ENCODE peak calls at places on chromosomes 5 and 9, in seven cellular contexts. P, Z, A, F, X, J and W are unnamed samples. For H3K9me3 and H3K4me1, the result is how much of the 10 kb centered on the place peaks cover.

GRCh38 chr5:16856531-16856930 is 79.6 kb downstream of the MYO10 start:
- DNase-seq in P (no peak), X (peak), J (no peak), A (no peak), Z (no peak), F (no peak), W (peak)

GRCh38 chr5:163338-163620 is 28.0 kb upstream of the LRRC14B start:
- DNase-seq in X (no peak), A (no peak), P (no peak), Z (no peak), F (no peak), J (no peak), W (no peak)

GRCh38 chr9:86546712-86547111 is 192.5 kb upstream of the TUT7 start:
- DNase-seq in J (no peak), F (no peak), Z (no peak), P (no peak), A (no peak), X (no peak), W (peak)

GRCh38 chr5:68872088-68872842 is 221.5 kb upstream of the SLC30A5 start:
- DNase-seq in X (no peak), J (no peak), A (peak), P (no peak), Z (no peak), F (no peak), W (peak)

GRCh38 chr5:61319388-61320146 is 12.5 kb upstream of the ZSWIM6 start:
- DNase-seq in J (peak), X (no peak), A (peak), Z (no peak), F (no peak), P (peak), W (peak)

GRCh38 chr9:124855944-124856773 is 2.9 kb downstream of the WDR38 start:
- DNase-seq in F (no peak), Z (no peak), A (peak), J (peak), X (peak), P (no peak), W (peak)

GRCh38 chr5:65986050-65986451 is 59.7 kb downstream of the ERBIN start:
- DNase-seq in F (no peak), A (peak), P (no peak), Z (no peak), X (peak), J (no peak), W (peak)

GRCh38 chr9:115855458-115856133 is 298.0 kb upstream of the PAPPA start:
- DNase-seq in Z (no peak), P (no peak), A (peak), J (no peak), X (no peak), F (no peak), W (peak)

GRCh38 chr5:36630201-36630968 is 24.0 kb downstream of the SLC1A3 start:
- DNase-seq in F (no peak), X (peak), Z (no peak), P (no peak), A (peak), J (no peak), W (no peak)

GRCh38 chr5:132856011-132856410 is 10.3 kb downstream of the GDF9 start:
- DNase-seq in J (no peak), P (no peak), X (no peak), F (no peak), A (no peak), Z (no peak), W (no peak)

GRCh38 chr9:120528834-120529233 is 51.1 kb downstream of the CDK5RAP2 start:
- DNase-seq in X (no peak), Z (no peak), A (no peak), J (no peak), F (no peak), P (no peak), W (no peak)

GRCh38 chr9:99823392-99824377 is 2.0 kb downstream of the NR4A3 start:
- DNase-seq in X (peak), F (peak), J (peak), Z (peak), A (peak), P (peak), W (peak)

GRCh38 chr5:168408561-168409321 is 77.5 kb upstream of the RARS1 start:
- DNase-seq in F (no peak), J (no peak), Z (no peak), P (no peak), A (peak), X (no peak), W (no peak)

GRCh38 chr9:92455217-92455616 is 27.1 kb downstream of the ASPN start:
- DNase-seq in F (peak), J (peak), Z (no peak), X (no peak), A (no peak), P (no peak), W (peak)

GRCh38 chr5:171850354-171850947 is 64.8 kb downstream of the SMIM23 start:
- DNase-seq in Z (no peak), J (peak), P (no peak), X (no peak), A (peak), F (peak), W (peak)

GRCh38 chr9:69122391-69123141 is 51.5 kb upstream of the TJP2 start:
- DNase-seq in Z (no peak), A (peak), J (peak), P (peak), F (peak), X (peak), W (peak)

GRCh38 chr5:135155616-135156214 is 121.7 kb upstream of the PITX1 start:
- DNase-seq in J (no peak), F (no peak), X (no peak), P (no peak), Z (no peak), A (no peak), W (no peak)

GRCh38 chr5:126778675-126779403 is 1.9 kb downstream of the LMNB1 start:
- DNase-seq in F (no peak), P (no peak), Z (no peak), X (no peak), A (no peak), J (no peak), W (no peak)

GRCh38 chr5:3034449-3034848 is 283.0 kb upstream of the IRX2 start:
- DNase-seq in A (no peak), J (no peak), X (no peak), Z (no peak), F (no peak), P (no peak), W (no peak)

GRCh38 chr5:91296691-91297143 is 86.4 kb downstream of the ARRDC3 start:
- DNase-seq in Z (peak), X (peak), P (no peak), J (no peak), F (no peak), A (no peak), W (no peak)

GRCh38 chr9:37920471-37921167 is 16.7 kb upstream of the SLC25A51 start:
- DNase-seq in A (no peak), X (no peak), Z (no peak), P (no peak), J (peak), F (no peak), W (no peak)

GRCh38 chr9:438961-439768 is 224.5 kb downstream of the DOCK8 start:
- DNase-seq in J (no peak), P (no peak), X (peak), F (no peak), Z (peak), A (peak), W (no peak)

GRCh38 chr5:71482132-71482531 is 26.7 kb downstream of the BDP1 start:
- DNase-seq in F (peak), X (peak), P (peak), J (no peak), Z (no peak), A (peak), W (no peak)

GRCh38 chr9:75269202-75269601 is 180.9 kb downstream of the OSTF1 start:
- DNase-seq in A (no peak), Z (no peak), J (no peak), P (no peak), X (no peak), F (no peak), W (no peak)

DNA sequence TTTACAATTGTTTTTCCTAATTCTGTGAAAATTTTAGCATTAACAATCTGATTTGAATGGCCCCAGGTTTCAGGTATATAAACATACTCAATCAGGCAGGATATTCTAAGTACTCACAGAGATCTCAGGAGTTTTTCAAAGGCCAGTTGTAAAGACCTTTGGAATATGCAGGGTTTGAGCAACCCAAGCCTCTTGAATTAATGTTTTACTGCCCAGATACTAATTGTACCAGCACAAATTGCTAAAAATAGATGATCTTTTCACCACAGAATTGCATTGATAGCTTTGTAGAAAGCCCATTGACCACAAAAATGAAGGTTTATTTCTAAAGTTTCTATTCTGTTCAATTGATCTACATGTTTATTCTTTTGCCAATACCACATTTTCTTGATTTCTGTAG is 186.5 kb downstream of the OSTF1 start:
- DNase-seq in J (no peak), P (no peak), Z (no peak), A (no peak), X (no peak), F (no peak), W (no peak)
- H3K9me3 ChIP-seq in J (under half), P (under half), Z (under half), A (under half), X (under half), F (under half), W (under half)

GRCh38 chr5:150488519-150489357 is 19.2 kb upstream of the NDST1 start:
- DNase-seq in F (no peak), Z (no peak), A (peak), J (peak), X (no peak), P (peak), W (no peak)

GRCh38 chr5:150487199-150488061 is 20.5 kb upstream of the NDST1 start:
- DNase-seq in J (peak), A (peak), F (peak), P (peak), Z (no peak), X (peak), W (no peak)

GRCh38 chr5:150490296-150490669 is 17.6 kb upstream of the NDST1 start:
- DNase-seq in Z (no peak), A (no peak), J (no peak), F (no peak), X (no peak), P (no peak), W (no peak)

GRCh38 chr5:150490754-150491153 is 17.2 kb upstream of the NDST1 start:
- DNase-seq in P (no peak), Z (no peak), A (no peak), X (no peak), F (no peak), J (no peak), W (peak)

GRCh38 chr5:150489358-150490295 is 18.3 kb upstream of the NDST1 start:
- DNase-seq in X (no peak), Z (no peak), J (peak), A (peak), F (no peak), P (peak), W (no peak)
- H3K4me1 ChIP-seq in X (half or more), Z (under half), J (half or more), A (under half), F (half or more), P (half or more), W (under half)

GRCh38 chr5:4294878-4295277 is 699.2 kb downstream of the IRX1 start:
- DNase-seq in J (no peak), X (no peak), A (no peak), P (no peak), Z (no peak), F (no peak), W (no peak)
- H3K9me3 ChIP-seq in J (under half), X (under half), A (under half), P (under half), Z (under half), F (under half), W (under half)

DNA sequence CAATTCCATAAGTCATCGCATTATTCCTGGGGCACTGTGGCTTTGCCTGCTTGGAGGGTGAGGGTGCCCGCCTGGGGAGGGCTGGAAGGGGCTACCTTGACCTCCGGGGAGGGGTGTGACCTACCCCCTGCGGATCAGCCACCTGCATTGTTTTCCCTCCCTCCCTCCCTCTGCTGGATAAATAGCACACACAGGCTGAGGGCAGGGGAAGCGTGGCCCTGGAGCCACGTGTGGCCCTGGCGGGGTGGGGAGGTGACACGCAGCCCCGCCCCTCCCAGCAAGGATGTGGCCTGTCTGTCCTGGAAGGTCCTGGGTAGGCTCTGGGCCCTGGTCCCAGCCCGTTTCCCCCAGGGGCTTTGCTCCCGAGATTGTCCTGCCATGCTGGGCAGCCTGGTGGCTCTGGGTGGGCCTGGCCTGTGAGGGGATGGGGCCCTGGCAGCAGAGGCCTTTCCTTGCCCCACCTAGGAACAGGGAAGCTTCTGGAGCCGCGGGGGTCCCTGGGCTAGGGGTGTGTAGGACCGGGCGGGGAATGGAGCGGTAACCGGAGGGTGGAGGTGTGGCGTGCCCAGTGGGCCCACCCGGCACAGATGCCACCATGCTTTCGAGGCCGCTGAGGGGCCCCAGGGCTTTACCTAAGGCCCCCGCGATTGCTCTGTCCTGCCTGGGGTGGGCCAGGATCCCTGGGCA is 33.4 kb downstream of the RXRA start:
- DNase-seq in Z (no peak), J (no peak), F (no peak), P (no peak), X (no peak), A (no peak), W (no peak)
- H3K4me1 ChIP-seq in Z (half or more), J (under half), F (under half), P (half or more), X (half or more), A (under half), W (under half)

DNA sequence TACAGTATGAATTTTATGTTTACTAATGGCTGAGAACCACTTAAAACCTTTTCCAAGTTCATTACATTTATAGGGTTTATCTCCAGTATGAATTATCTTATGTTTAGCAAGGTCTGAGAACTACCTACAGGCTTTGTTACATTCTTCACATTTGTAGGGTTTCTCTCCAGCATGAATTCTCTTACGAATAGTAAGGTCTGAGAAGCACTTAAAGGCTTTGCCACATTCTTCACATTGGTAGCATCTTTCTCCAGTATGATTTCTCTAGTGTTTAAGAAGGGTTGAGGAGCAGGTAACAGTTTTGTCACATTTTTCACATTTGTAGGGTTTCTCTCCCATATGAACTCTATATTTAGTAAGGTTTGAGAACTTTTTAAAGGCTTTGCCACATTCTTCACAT is 1127.4 kb downstream of the EFNA5 start:
- DNase-seq in A (no peak), J (no peak), Z (no peak), F (no peak), P (no peak), X (no peak), W (no peak)
- H3K9me3 ChIP-seq in A (under half), J (under half), Z (under half), F (under half), P (under half), X (under half), W (under half)

DNA sequence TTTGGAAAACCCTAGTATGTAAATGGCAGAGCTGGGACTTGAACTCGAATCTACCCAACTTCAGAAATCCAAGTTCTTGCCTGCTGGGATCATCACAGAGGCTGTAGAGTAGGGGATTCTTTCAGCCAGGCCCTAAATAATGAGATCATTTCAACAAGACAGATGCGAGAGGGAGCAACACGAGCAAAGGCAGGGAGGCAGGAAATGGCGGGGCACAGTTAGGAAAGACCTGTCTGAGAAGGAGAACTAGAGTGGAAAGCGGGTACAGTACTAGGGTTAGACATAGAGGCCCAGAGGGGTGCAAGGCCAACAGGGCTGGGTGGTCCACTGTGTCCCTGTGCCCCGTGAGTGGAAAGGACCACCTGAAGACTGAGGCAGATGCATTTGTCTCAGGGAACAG is 46.1 kb downstream of the MVB12B start:
- DNase-seq in J (no peak), Z (no peak), A (no peak), F (no peak), X (no peak), P (no peak), W (no peak)
- H3K4me1 ChIP-seq in J (under half), Z (under half), A (under half), F (under half), X (under half), P (under half), W (under half)

GRCh38 chr5:13249854-13250253 is 694.6 kb downstream of the DNAH5 start:
- DNase-seq in F (no peak), J (no peak), Z (no peak), X (peak), A (no peak), P (no peak), W (no peak)

GRCh38 chr5:13251623-13252367 is 692.7 kb downstream of the DNAH5 start:
- DNase-seq in X (peak), A (peak), F (no peak), J (no peak), Z (no peak), P (no peak), W (no peak)

GRCh38 chr5:13250450-13251291 is 693.8 kb downstream of the DNAH5 start:
- DNase-seq in A (no peak), P (no peak), F (peak), J (peak), X (no peak), Z (no peak), W (peak)

GRCh38 chr5:13245982-13246601 is 698.4 kb downstream of the DNAH5 start:
- DNase-seq in A (no peak), P (no peak), X (no peak), J (no peak), F (no peak), Z (no peak), W (no peak)

DNA sequence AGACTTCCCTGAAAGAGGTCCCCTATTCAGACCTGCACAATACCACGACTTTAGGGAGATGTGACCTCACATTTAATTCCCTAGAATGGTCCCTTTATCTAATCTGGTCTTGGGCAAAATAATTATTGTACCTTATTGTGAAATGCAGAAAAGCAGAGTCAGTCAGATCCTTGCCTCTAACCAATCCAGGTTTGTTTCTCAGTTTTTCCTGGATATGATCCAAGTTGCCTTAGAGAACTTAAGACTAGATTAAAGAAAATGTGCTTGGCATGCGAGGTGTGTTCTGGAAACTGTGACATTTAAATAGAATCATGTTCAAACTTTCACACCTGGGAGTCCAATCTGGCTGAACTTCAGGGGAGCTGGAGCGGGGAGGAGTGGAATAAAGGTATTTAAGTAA is 696.3 kb downstream of the DNAH5 start:
- DNase-seq in P (no peak), Z (no peak), J (no peak), X (peak), A (no peak), F (no peak), W (no peak)
- H3K9me3 ChIP-seq in P (under half), Z (under half), J (under half), X (under half), A (under half), F (under half), W (under half)

DNA sequence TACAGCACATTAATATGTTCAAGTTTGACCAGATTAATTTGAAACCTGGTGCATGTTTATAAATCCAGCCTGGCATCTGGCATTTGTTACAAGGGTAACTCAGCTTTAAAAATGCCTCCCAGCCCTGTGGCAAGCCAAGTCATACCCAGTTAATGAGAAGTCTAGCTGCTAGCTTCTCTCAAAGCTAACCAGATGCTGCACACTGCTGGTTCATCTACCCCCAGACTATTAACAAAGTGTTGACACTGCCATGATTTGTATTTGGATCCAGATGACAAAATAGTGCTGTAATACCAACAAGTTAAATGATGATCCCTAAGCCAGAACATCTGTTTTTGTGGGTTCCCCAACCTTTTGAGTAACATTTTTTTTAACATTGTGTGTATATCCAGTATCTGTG is 573.7 kb upstream of the DAB2 start:
- DNase-seq in A (no peak), X (no peak), Z (no peak), J (no peak), F (no peak), P (peak), W (no peak)
- H3K4me1 ChIP-seq in A (under half), X (under half), Z (under half), J (under half), F (under half), P (under half), W (under half)

GRCh38 chr5:13558408-13558807 is 386.1 kb downstream of the DNAH5 start:
- DNase-seq in P (no peak), Z (no peak), A (no peak), J (no peak), F (no peak), X (no peak), W (no peak)

GRCh38 chr5:13552361-13552760 is 392.1 kb downstream of the DNAH5 start:
- DNase-seq in F (no peak), A (no peak), X (no peak), P (no peak), J (no peak), Z (no peak), W (no peak)

DNA sequence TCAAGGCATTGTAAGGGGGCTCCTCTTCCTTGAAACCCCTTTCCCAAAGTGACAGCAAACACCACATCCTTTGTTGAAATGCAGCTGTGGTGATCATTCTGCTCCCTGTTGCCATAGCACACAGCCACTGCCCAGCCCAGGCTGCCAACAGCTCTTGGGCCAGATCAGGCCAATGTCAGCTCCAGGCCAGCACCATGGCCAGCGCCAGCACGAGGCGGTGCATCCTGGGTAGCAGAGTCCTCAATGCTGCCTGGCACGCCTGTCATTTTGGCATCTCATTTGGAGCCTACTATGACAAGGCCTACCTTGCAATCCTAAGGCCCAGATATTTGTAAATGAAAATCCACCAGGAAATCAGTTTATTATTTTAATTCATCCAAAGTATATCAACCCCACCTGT is 390.6 kb downstream of the DNAH5 start:
- DNase-seq in J (no peak), A (no peak), Z (no peak), F (peak), P (no peak), X (peak), W (no peak)
- H3K9me3 ChIP-seq in J (under half), A (under half), Z (under half), F (under half), P (under half), X (under half), W (under half)